ENCODE peak calls at places on chromosomes 13 and 19, in eight cellular contexts. X, V, L, B, R, F, Z and T are unnamed samples.
A peak's percentile ranks its signal among the peaks of the same experiment; 100 is the strongest.

GRCh38 chr13:100542546-100543156 is 45.9 kb downstream of the GGACT start:
- DNase-seq in X (peak; percentile 12), V (no peak), L (no peak), B (peak; percentile 35), R (peak; percentile 45), F (no peak), Z (no peak), T (peak; percentile 80)

GRCh38 chr19:1259206-1259872 is 9.8 kb upstream of the CIRBP start:
- DNase-seq in X (no peak), V (peak; percentile 78), L (no peak), B (no peak), R (no peak), F (peak; percentile 71), Z (peak; percentile 69), T (no peak)

GRCh38 chr19:34366670-34367423 is 1.9 kb downstream of the GPI start:
- DNase-seq in X (peak; percentile 17), V (no peak), L (no peak), B (no peak), R (peak; percentile 15), F (no peak), Z (no peak), T (no peak)

GRCh38 chr13:99151516-99151915 is 49.1 kb upstream of the UBAC2 start:
- DNase-seq in X (peak; percentile 92), V (peak; percentile 18), L (no peak), B (peak; percentile 49), R (peak; percentile 11), F (no peak), Z (peak; percentile 4), T (no peak)

GRCh38 chr13:95258098-95258497 is 43.2 kb downstream of the ABCC4 start:
- DNase-seq in X (no peak), V (no peak), L (no peak), B (no peak), R (no peak), F (no peak), Z (no peak), T (no peak)

GRCh38 chr13:110662105-110662504 is 43.8 kb downstream of the CARS2 start:
- DNase-seq in X (no peak), V (no peak), L (no peak), B (no peak), R (no peak), F (no peak), Z (no peak), T (no peak)

GRCh38 chr13:97235549-97236206 is 13.5 kb downstream of the MBNL2 start:
- DNase-seq in X (no peak), V (no peak), L (no peak), B (no peak), R (no peak), F (no peak), Z (no peak), T (peak; percentile 86)

GRCh38 chr13:31878955-31879354 is 139.6 kb downstream of the RXFP2 start:
- DNase-seq in X (no peak), V (no peak), L (no peak), B (no peak), R (no peak), F (no peak), Z (no peak), T (no peak)

GRCh38 chr13:57629391-57629804 is 2.1 kb upstream of the PCDH17 start:
- DNase-seq in X (no peak), V (no peak), L (peak; percentile 12), B (no peak), R (no peak), F (no peak), Z (no peak), T (no peak)